ENCODE peak calls at places on chromosomes 13 and 19, in four cellular contexts. E is body of pancreas, B is tibial nerve, V is thyroid gland. F is an unnamed sample. For H3K4me1, the result is how much of the 10 kb centered on the place peaks cover.

GRCh38 chr13:47109028-47109427 is 212.2 kb upstream of the HTR2A start:
- DNase-seq in E (no peak), B (no peak), V (no peak), F (no peak)

GRCh38 chr19:39310558-39311311 is 9.9 kb downstream of the LRFN1 start:
- DNase-seq in E (no peak), B (no peak), V (no peak), F (no peak)

GRCh38 chr19:55537741-55538111 is 793 bp upstream of the SBK2 start:
- DNase-seq in E (no peak), B (no peak), V (no peak), F (no peak)

GRCh38 chr13:82717249-82717648 is 1165.0 kb downstream of the SLITRK1 start:
- DNase-seq in E (no peak), B (no peak), V (no peak), F (no peak)

GRCh38 chr13:43245374-43245964 is 222.1 kb downstream of the DNAJC15 start:
- DNase-seq in E (no peak), B (no peak), V (no peak), F (no peak)

GRCh38 chr19:4534836-4535658 is at the start of gene PLIN5:
- DNase-seq in E (peak), B (no peak), V (peak), F (peak)

GRCh38 chr19:17830567-17831418 is 9.5 kb upstream of the INSL3 start:
- DNase-seq in E (peak), B (peak), V (no peak), F (peak)

GRCh38 chr19:601310-601709 is 11.6 kb downstream of the HCN2 start:
- DNase-seq in E (no peak), B (no peak), V (no peak), F (no peak)

GRCh38 chr19:41548954-41549688 is 26.8 kb upstream of the CEACAM21 start:
- DNase-seq in E (no peak), B (no peak), V (peak), F (no peak)

GRCh38 chr19:41545547-41545946 is 30.4 kb upstream of the CEACAM21 start:
- DNase-seq in E (no peak), B (no peak), V (no peak), F (no peak)

GRCh38 chr19:15283141-15283885 is 49.0 kb downstream of the BRD4 start:
- DNase-seq in E (no peak), B (no peak), V (peak), F (no peak)

GRCh38 chr13:109345433-109345941 is 440.9 kb downstream of the IRS2 start:
- DNase-seq in E (no peak), B (no peak), V (no peak), F (no peak)

GRCh38 chr13:74794147-74794546 is 659.9 kb upstream of the KLF12 start:
- DNase-seq in E (no peak), B (no peak), V (no peak), F (no peak)

GRCh38 chr13:109751477-109751876 is 34.9 kb downstream of the IRS2 start:
- DNase-seq in E (no peak), B (no peak), V (no peak), F (no peak)

GRCh38 chr19:18194554-18195238 is 1.7 kb downstream of the MPV17L2 start:
- DNase-seq in E (peak), B (no peak), V (peak), F (peak)

GRCh38 chr13:77692746-77693448 is 4.6 kb upstream of the SLAIN1 start:
- DNase-seq in E (no peak), B (no peak), V (no peak), F (no peak)

GRCh38 chr19:39826311-39826945 is 7.5 kb downstream of the DYRK1B start:
- DNase-seq in E (no peak), B (no peak), V (no peak), F (no peak)

GRCh38 chr13:111947026-111947810 is 119.7 kb upstream of the SOX1 start:
- DNase-seq in E (no peak), B (no peak), V (no peak), F (no peak)

GRCh38 chr19:4692275-4693077 is 22.3 kb upstream of the MYDGF start:
- DNase-seq in E (no peak), B (no peak), V (no peak), F (no peak)

GRCh38 chr19:16022681-16023557 is 53.4 kb upstream of the TPM4 start:
- DNase-seq in E (no peak), B (no peak), V (no peak), F (no peak)

GRCh38 chr13:51542358-51542972 is 41.8 kb upstream of the WDFY2 start:
- DNase-seq in E (no peak), B (no peak), V (peak), F (peak)

GRCh38 chr13:98129059-98129741 is 13.7 kb upstream of the FARP1 start:
- DNase-seq in E (no peak), B (no peak), V (no peak), F (no peak)

GRCh38 chr13:20303636-20304035 is 71.5 kb upstream of the GJB6 start:
- DNase-seq in E (no peak), B (no peak), V (no peak), F (no peak)

GRCh38 chr13:26971990-26972888 is 199.4 kb downstream of the USP12 start:
- DNase-seq in E (peak), B (no peak), V (no peak), F (no peak)

GRCh38 chr19:15105044-15105443 is 2.2 kb upstream of the SYDE1 start:
- DNase-seq in E (no peak), B (no peak), V (no peak), F (no peak)

GRCh38 chr13:114063545-114064515 is 68.6 kb downstream of the RASA3 start:
- DNase-seq in E (peak), B (peak), V (peak), F (peak)

GRCh38 chr13:40315416-40316064 is 350.9 kb downstream of the FOXO1 start:
- DNase-seq in E (peak), B (no peak), V (peak), F (peak)

GRCh38 chr19:33251076-33251475 is 25.4 kb upstream of the SLC7A10 start:
- DNase-seq in E (no peak), B (no peak), V (no peak), F (no peak)

GRCh38 chr19:41871573-41872383 is 5.3 kb upstream of the CD79A start:
- DNase-seq in E (peak), B (no peak), V (no peak), F (no peak)

GRCh38 chr13:28657784-28658538 is 969 bp upstream of the POMP start:
- DNase-seq in E (no peak), B (no peak), V (no peak), F (no peak)

GRCh38 chr19:801861-802496 is 4.7 kb downstream of the PTBP1 start:
- DNase-seq in E (no peak), B (no peak), V (peak), F (no peak)

GRCh38 chr19:6229216-6229913 is 50.4 kb downstream of the MLLT1 start:
- DNase-seq in E (no peak), B (no peak), V (no peak), F (no peak)

GRCh38 chr19:53962887-53963435 is at the start of gene CACNG8:
- DNase-seq in E (no peak), B (no peak), V (no peak), F (no peak)

GRCh38 chr19:18636969-18637629 is at the start of gene KLHL26:
- DNase-seq in E (no peak), B (no peak), V (no peak), F (no peak)

GRCh38 chr19:41409288-41409687 is 11.7 kb downstream of the BCKDHA start:
- DNase-seq in E (peak), B (no peak), V (peak), F (no peak)

GRCh38 chr13:114120486-114121430 is 11.7 kb downstream of the RASA3 start:
- DNase-seq in E (no peak), B (no peak), V (no peak), F (no peak)

GRCh38 chr13:32902898-32903297 is 113.3 kb upstream of the KL start:
- DNase-seq in E (peak), B (peak), V (peak), F (peak)

DNA sequence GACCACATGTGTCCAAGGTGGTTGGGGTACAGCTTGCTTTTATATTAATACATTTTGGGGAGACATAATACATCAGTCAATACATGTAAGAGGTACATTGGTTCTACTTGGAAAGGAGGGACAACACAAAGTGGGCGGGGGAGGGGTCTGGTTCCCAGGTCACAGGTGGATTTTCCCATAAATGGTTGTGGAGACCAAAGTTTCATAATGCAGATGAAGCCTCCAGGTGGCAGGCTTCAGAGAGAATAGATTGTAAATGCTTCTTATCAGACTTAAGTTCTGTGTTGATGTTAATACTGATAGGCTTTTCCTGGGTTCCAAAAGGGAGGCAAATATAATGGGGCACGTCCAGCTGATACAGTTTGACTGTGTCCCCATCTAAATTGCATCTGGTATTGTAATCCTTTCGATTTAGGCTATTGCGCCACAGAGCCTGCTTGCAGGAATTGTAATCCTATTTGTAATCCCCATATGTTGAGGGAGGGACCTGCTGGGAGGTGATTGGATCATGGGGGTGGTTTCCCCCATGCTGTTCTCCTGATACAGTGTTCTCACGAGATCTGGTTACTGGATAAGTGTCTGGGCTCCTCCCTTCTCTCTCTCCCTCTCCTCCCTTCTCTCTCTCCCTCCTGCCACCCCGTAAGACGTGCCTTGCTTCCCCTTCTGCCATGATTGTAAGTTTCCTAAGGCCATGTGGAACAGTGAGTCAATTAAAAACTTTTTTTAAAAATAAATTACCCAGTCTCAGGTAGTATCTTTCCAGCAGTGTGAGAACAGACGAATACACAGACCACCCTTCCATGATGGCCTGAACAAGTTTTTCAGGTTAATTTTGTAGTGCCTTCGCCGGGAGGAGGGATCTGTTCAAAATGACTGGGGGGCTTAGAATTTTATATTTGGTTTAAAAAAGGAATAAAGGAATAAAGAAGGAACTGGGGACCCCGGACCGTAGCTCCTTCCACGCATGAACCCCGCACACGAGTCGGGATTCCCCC is 44.9 kb downstream of the ZNF823 start:
- DNase-seq in E (peak), B (no peak), V (no peak), F (no peak)
- H3K4me3 ChIP-seq in E (no peak), B (peak), V (peak), F (peak)

GRCh38 chr13:92549275-92549674 is 677.3 kb upstream of the GPC6 start:
- DNase-seq in E (no peak), B (no peak), V (no peak), F (no peak)

GRCh38 chr13:92553470-92554114 is 673.0 kb upstream of the GPC6 start:
- DNase-seq in E (no peak), B (no peak), V (no peak), F (no peak)
- H3K4me1 ChIP-seq in E (under half), B (under half), V (under half), F (under half)

DNA sequence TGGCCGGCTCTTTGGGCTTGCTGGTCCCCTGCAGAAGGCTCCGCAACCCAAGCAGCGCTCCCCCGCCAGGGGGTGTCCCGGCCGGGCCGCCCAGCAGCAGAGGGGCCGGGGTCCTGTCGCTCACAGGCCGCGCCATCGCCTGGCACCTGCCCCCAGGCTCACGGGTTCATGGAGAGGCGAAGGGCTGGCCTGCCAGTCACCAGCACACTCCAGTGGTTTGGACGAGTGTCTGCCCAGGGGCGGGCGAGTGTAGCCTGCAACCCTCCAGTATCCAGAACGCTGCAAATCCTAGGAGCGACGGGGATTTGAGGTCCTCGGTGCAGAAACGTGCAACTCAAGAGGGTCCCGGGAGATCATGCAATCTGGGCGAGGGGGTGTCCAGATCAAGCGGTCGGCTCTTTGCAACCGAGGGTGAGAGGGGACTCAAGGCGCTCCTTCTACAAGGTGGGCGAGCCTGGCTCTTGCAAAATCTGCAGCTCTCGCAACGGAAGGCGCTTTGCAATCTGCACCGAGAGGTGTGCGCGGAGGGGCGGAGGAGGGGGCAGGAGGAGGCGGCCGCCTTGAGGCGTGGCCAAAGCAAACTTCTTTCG is at the start of gene DBP:
- DNase-seq in E (peak), B (no peak), V (peak), F (no peak)
- TF ChIP-seq POLR2A in E (peak), B (no peak), V (peak), F (no peak)

GRCh38 chr13:50222569-50223332 is 207.5 kb downstream of the KCNRG start:
- DNase-seq in E (peak), B (peak), V (peak), F (peak)
- H3K4me3 ChIP-seq in E (no peak), B (no peak), V (no peak), F (peak)

F was measured in uterus.